ENCODE peak calls at places on chromosomes 2 and 18, in eight cellular contexts. One of them, this sample, is unnamed.

GRCh38 chr2:111155610-111156009 is 34.9 kb downstream of the BCL2L11 start:
- DNase-seq in foreskin fibroblast: no peak
- DNase-seq in T follicular helper cell: no peak
- DNase-seq in SK-N-SH: no peak
- DNase-seq in AML-193: no peak
- DNase-seq in ureter: no peak
- DNase-seq in endothelial cell: no peak
- DNase-seq in fibroblast of the conjunctiva: no peak
- DNase-seq in this sample: no peak

GRCh38 chr2:205865794-205866490 is 183.6 kb downstream of the NRP2 start:
- DNase-seq in T follicular helper cell: no peak
- DNase-seq in foreskin fibroblast: no peak
- DNase-seq in ureter: no peak
- DNase-seq in endothelial cell: no peak
- DNase-seq in fibroblast of the conjunctiva: no peak
- DNase-seq in AML-193: no peak
- DNase-seq in SK-N-SH: peak; percentile 47
- DNase-seq in this sample: no peak

GRCh38 chr2:26633351-26633945 is 7.7 kb downstream of the CIB4 start:
- DNase-seq in ureter: no peak
- DNase-seq in SK-N-SH: no peak
- DNase-seq in endothelial cell: no peak
- DNase-seq in AML-193: no peak
- DNase-seq in foreskin fibroblast: no peak
- DNase-seq in fibroblast of the conjunctiva: no peak
- DNase-seq in T follicular helper cell: no peak
- DNase-seq in this sample: no peak

GRCh38 chr2:18619091-18619490 is 29.7 kb upstream of the NT5C1B start:
- DNase-seq in endothelial cell: no peak
- DNase-seq in SK-N-SH: no peak
- DNase-seq in AML-193: no peak
- DNase-seq in ureter: no peak
- DNase-seq in fibroblast of the conjunctiva: no peak
- DNase-seq in foreskin fibroblast: no peak
- DNase-seq in T follicular helper cell: no peak
- DNase-seq in this sample: no peak

GRCh38 chr2:64695656-64696310 is 42.1 kb upstream of the SERTAD2 start:
- DNase-seq in ureter: no peak
- DNase-seq in endothelial cell: no peak
- DNase-seq in SK-N-SH: no peak
- DNase-seq in foreskin fibroblast: peak; percentile 35
- DNase-seq in AML-193: no peak
- DNase-seq in fibroblast of the conjunctiva: peak; percentile 8
- DNase-seq in T follicular helper cell: no peak
- DNase-seq in this sample: no peak

GRCh38 chr2:238727585-238728321 is 120.1 kb upstream of the TWIST2 start:
- DNase-seq in AML-193: no peak
- DNase-seq in T follicular helper cell: no peak
- DNase-seq in foreskin fibroblast: peak; percentile 94
- DNase-seq in ureter: no peak
- DNase-seq in endothelial cell: no peak
- DNase-seq in fibroblast of the conjunctiva: peak; percentile 73
- DNase-seq in SK-N-SH: no peak
- DNase-seq in this sample: no peak

GRCh38 chr2:112642961-112643360 is 2.8 kb upstream of the SLC20A1 start:
- DNase-seq in foreskin fibroblast: no peak
- DNase-seq in fibroblast of the conjunctiva: no peak
- DNase-seq in AML-193: no peak
- DNase-seq in T follicular helper cell: no peak
- DNase-seq in ureter: no peak
- DNase-seq in SK-N-SH: no peak
- DNase-seq in endothelial cell: no peak
- DNase-seq in this sample: no peak

GRCh38 chr2:233766416-233766815 is 6.3 kb downstream of the UGT1A1 start:
- DNase-seq in endothelial cell: no peak
- DNase-seq in T follicular helper cell: no peak
- DNase-seq in fibroblast of the conjunctiva: no peak
- DNase-seq in foreskin fibroblast: no peak
- DNase-seq in AML-193: no peak
- DNase-seq in ureter: no peak
- DNase-seq in SK-N-SH: no peak
- DNase-seq in this sample: no peak

GRCh38 chr2:240960963-240961876 is 37.2 kb upstream of the SNED1 start:
- DNase-seq in SK-N-SH: no peak
- DNase-seq in AML-193: peak; percentile 24
- DNase-seq in endothelial cell: no peak
- DNase-seq in ureter: peak; percentile 20
- DNase-seq in fibroblast of the conjunctiva: no peak
- DNase-seq in foreskin fibroblast: no peak
- DNase-seq in T follicular helper cell: no peak
- DNase-seq in this sample: no peak

GRCh38 chr18:44946529-44947113 is 265.9 kb downstream of the SETBP1 start:
- DNase-seq in T follicular helper cell: no peak
- DNase-seq in endothelial cell: no peak
- DNase-seq in fibroblast of the conjunctiva: no peak
- DNase-seq in ureter: no peak
- DNase-seq in foreskin fibroblast: no peak
- DNase-seq in AML-193: no peak
- DNase-seq in SK-N-SH: no peak
- DNase-seq in this sample: peak; percentile 6

GRCh38 chr2:20365249-20365817 is 14.7 kb upstream of the PUM2 start:
- DNase-seq in foreskin fibroblast: peak; percentile 57
- DNase-seq in fibroblast of the conjunctiva: no peak
- DNase-seq in ureter: no peak
- DNase-seq in T follicular helper cell: no peak
- DNase-seq in AML-193: no peak
- DNase-seq in SK-N-SH: no peak
- DNase-seq in endothelial cell: no peak
- DNase-seq in this sample: no peak

GRCh38 chr2:172293952-172294351 is 133.4 kb upstream of the ITGA6 start:
- DNase-seq in ureter: peak; percentile 77
- DNase-seq in endothelial cell: no peak
- DNase-seq in AML-193: peak; percentile 48
- DNase-seq in SK-N-SH: peak; percentile 25
- DNase-seq in fibroblast of the conjunctiva: peak; percentile 20
- DNase-seq in foreskin fibroblast: no peak
- DNase-seq in T follicular helper cell: no peak
- DNase-seq in this sample: no peak

GRCh38 chr2:74831693-74832530 is 2.0 kb upstream of the HK2 start:
- DNase-seq in T follicular helper cell: no peak
- DNase-seq in endothelial cell: no peak
- DNase-seq in ureter: no peak
- DNase-seq in AML-193: peak; percentile 65
- DNase-seq in SK-N-SH: no peak
- DNase-seq in fibroblast of the conjunctiva: no peak
- DNase-seq in foreskin fibroblast: peak; percentile 28
- DNase-seq in this sample: no peak

GRCh38 chr18:3605562-3606443 is 155.8 kb downstream of the TGIF1 start:
- DNase-seq in AML-193: no peak
- DNase-seq in ureter: no peak
- DNase-seq in T follicular helper cell: no peak
- DNase-seq in endothelial cell: no peak
- DNase-seq in SK-N-SH: no peak
- DNase-seq in foreskin fibroblast: peak; percentile 52
- DNase-seq in fibroblast of the conjunctiva: no peak
- DNase-seq in this sample: peak; percentile 19

GRCh38 chr2:64140665-64141064 is 3.6 kb downstream of the PELI1 start:
- DNase-seq in AML-193: no peak
- DNase-seq in foreskin fibroblast: no peak
- DNase-seq in endothelial cell: no peak
- DNase-seq in ureter: no peak
- DNase-seq in T follicular helper cell: no peak
- DNase-seq in fibroblast of the conjunctiva: no peak
- DNase-seq in SK-N-SH: no peak
- DNase-seq in this sample: no peak